ENCODE peak calls at places on chromosomes 7 and 10, in four cellular contexts. One of them, this sample, is unnamed.

GRCh38 chr10:93542358-93542791 is 24.1 kb upstream of the FFAR4 start:
- DNase-seq in heart left ventricle: peak
- DNase-seq in left lung: no peak
- DNase-seq in GM13977: no peak
- DNase-seq in this sample: no peak

GRCh38 chr10:19719320-19719719 is 96.9 kb upstream of the PLXDC2 start:
- DNase-seq in GM13977: no peak
- DNase-seq in heart left ventricle: no peak
- DNase-seq in left lung: no peak
- DNase-seq in this sample: no peak

GRCh38 chr7:77439572-77439971 is 23.4 kb upstream of the GSAP start:
- DNase-seq in heart left ventricle: peak
- DNase-seq in GM13977: no peak
- DNase-seq in left lung: peak
- DNase-seq in this sample: no peak

GRCh38 chr10:26627320-26627719 is 70.2 kb upstream of the PDSS1 start:
- DNase-seq in heart left ventricle: no peak
- DNase-seq in left lung: no peak
- DNase-seq in GM13977: no peak
- DNase-seq in this sample: no peak

GRCh38 chr10:96585726-96586418 is 940 bp downstream of the TM9SF3 start:
- DNase-seq in GM13977: no peak
- DNase-seq in heart left ventricle: no peak
- DNase-seq in left lung: no peak
- DNase-seq in this sample: no peak

GRCh38 chr7:136405931-136406777 is 429.0 kb upstream of the MTPN start:
- DNase-seq in left lung: no peak
- DNase-seq in heart left ventricle: no peak
- DNase-seq in GM13977: peak
- DNase-seq in this sample: no peak

GRCh38 chr7:128271471-128272454 is 30.7 kb downstream of the LEP start:
- DNase-seq in heart left ventricle: no peak
- DNase-seq in GM13977: no peak
- DNase-seq in left lung: no peak
- DNase-seq in this sample: no peak

GRCh38 chr10:104260775-104261115 is 6.1 kb downstream of the GSTO1 start:
- DNase-seq in GM13977: no peak
- DNase-seq in left lung: no peak
- DNase-seq in heart left ventricle: no peak
- DNase-seq in this sample: no peak

GRCh38 chr10:7908541-7909210 is 90.4 kb downstream of the TAF3 start:
- DNase-seq in GM13977: no peak
- DNase-seq in left lung: no peak
- DNase-seq in heart left ventricle: no peak
- DNase-seq in this sample: no peak

GRCh38 chr7:104643587-104644217 is 315.3 kb downstream of the LHFPL3 start:
- DNase-seq in heart left ventricle: no peak
- DNase-seq in left lung: no peak
- DNase-seq in GM13977: peak
- DNase-seq in this sample: no peak

GRCh38 chr7:134690614-134691504 is 44.2 kb downstream of the BPGM start:
- DNase-seq in left lung: no peak
- DNase-seq in GM13977: no peak
- DNase-seq in heart left ventricle: no peak
- DNase-seq in this sample: no peak

GRCh38 chr10:78852856-78853255 is 215.9 kb upstream of the ZMIZ1 start:
- DNase-seq in heart left ventricle: no peak
- DNase-seq in left lung: no peak
- DNase-seq in GM13977: no peak
- DNase-seq in this sample: no peak

GRCh38 chr7:91632948-91633519 is 247.5 kb downstream of the MTERF1 start:
- DNase-seq in heart left ventricle: no peak
- DNase-seq in GM13977: no peak
- DNase-seq in left lung: no peak
- DNase-seq in this sample: no peak

GRCh38 chr7:44073664-44074348 is 8.4 kb upstream of the PGAM2 start:
- DNase-seq in heart left ventricle: peak
- DNase-seq in left lung: peak
- DNase-seq in GM13977: peak
- DNase-seq in this sample: no peak

GRCh38 chr7:44981035-44981706 is 2.4 kb upstream of the MYO1G start:
- DNase-seq in GM13977: no peak
- DNase-seq in left lung: no peak
- DNase-seq in heart left ventricle: no peak
- DNase-seq in this sample: no peak

GRCh38 chr7:152544481-152544927 is 108.7 kb upstream of the KMT2C start:
- DNase-seq in left lung: no peak
- DNase-seq in GM13977: no peak
- DNase-seq in heart left ventricle: no peak
- DNase-seq in this sample: no peak

GRCh38 chr7:141551773-141552162 is 558 bp downstream of the AGK start:
- DNase-seq in heart left ventricle: no peak
- DNase-seq in GM13977: peak
- DNase-seq in left lung: no peak
- DNase-seq in this sample: no peak

GRCh38 chr7:151885202-151885580 is 8.3 kb upstream of the PRKAG2 start:
- DNase-seq in left lung: no peak
- DNase-seq in heart left ventricle: no peak
- DNase-seq in GM13977: no peak
- DNase-seq in this sample: no peak

GRCh38 chr7:91330378-91331295 is 66.4 kb downstream of the FZD1 start:
- DNase-seq in heart left ventricle: no peak
- DNase-seq in left lung: no peak
- DNase-seq in GM13977: no peak
- DNase-seq in this sample: no peak

GRCh38 chr10:27240212-27240890 is at the start of gene ACBD5:
- DNase-seq in GM13977: peak
- DNase-seq in heart left ventricle: peak
- DNase-seq in left lung: peak
- DNase-seq in this sample: peak

GRCh38 chr7:40937879-40938278 is 765.0 kb downstream of the INHBA start:
- DNase-seq in heart left ventricle: no peak
- DNase-seq in left lung: no peak
- DNase-seq in GM13977: no peak
- DNase-seq in this sample: no peak

GRCh38 chr10:1216576-1217236 is 160.5 kb downstream of the WDR37 start:
- DNase-seq in heart left ventricle: no peak
- DNase-seq in left lung: no peak
- DNase-seq in GM13977: no peak
- DNase-seq in this sample: no peak

GRCh38 chr10:7409732-7410168 is 1.1 kb downstream of the SFMBT2 start:
- DNase-seq in GM13977: peak
- DNase-seq in left lung: no peak
- DNase-seq in heart left ventricle: no peak
- DNase-seq in this sample: no peak

GRCh38 chr7:150964593-150965111 is 13.5 kb downstream of the KCNH2 start:
- DNase-seq in GM13977: no peak
- DNase-seq in heart left ventricle: peak
- DNase-seq in left lung: no peak
- DNase-seq in this sample: no peak

GRCh38 chr10:77355844-77356243 is 281.8 kb downstream of the KCNMA1 start:
- DNase-seq in left lung: no peak
- DNase-seq in GM13977: no peak
- DNase-seq in heart left ventricle: no peak
- DNase-seq in this sample: no peak

GRCh38 chr10:132396495-132397035 is 435 bp upstream of the PWWP2B start:
- DNase-seq in GM13977: peak
- DNase-seq in heart left ventricle: peak
- DNase-seq in left lung: no peak
- DNase-seq in this sample: peak

DNA sequence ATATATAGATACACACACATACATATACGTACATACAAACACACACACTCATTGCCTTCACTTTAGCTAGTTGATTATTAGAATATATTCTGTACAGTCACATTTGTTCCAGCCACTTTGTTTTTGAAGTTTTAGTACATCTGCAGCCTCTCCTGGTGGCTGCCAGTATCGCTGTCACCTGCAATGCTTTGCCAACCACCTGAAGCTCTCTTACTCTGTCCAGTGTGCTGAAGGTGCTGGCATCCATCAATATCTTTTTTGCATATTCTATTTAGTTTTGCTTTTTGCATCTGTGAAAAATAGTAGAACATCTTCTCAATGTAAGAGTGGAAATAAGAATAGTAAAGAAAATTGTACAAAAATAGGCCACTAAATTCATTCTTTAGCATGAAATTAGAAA is 388.6 kb downstream of the EXOC4 start:
- DNase-seq in GM13977: no peak
- DNase-seq in left lung: no peak
- DNase-seq in heart left ventricle: no peak
- DNase-seq in this sample: no peak
- TF ChIP-seq CTCF in GM13977: no peak
- TF ChIP-seq CTCF in left lung: no peak
- TF ChIP-seq CTCF in heart left ventricle: no peak
- TF ChIP-seq CTCF in this sample: no peak

GRCh38 chr10:14386202-14386593 is 55.5 kb upstream of the FRMD4A start:
- DNase-seq in left lung: no peak
- DNase-seq in heart left ventricle: no peak
- DNase-seq in GM13977: no peak
- DNase-seq in this sample: no peak

GRCh38 chr10:14384915-14385314 is 54.2 kb upstream of the FRMD4A start:
- DNase-seq in left lung: no peak
- DNase-seq in heart left ventricle: no peak
- DNase-seq in GM13977: no peak
- DNase-seq in this sample: no peak

GRCh38 chr10:14384096-14384730 is 53.5 kb upstream of the FRMD4A start:
- DNase-seq in left lung: no peak
- DNase-seq in GM13977: no peak
- DNase-seq in heart left ventricle: no peak
- DNase-seq in this sample: no peak

GRCh38 chr10:14383266-14383665 is 52.5 kb upstream of the FRMD4A start:
- DNase-seq in heart left ventricle: no peak
- DNase-seq in left lung: no peak
- DNase-seq in GM13977: no peak
- DNase-seq in this sample: no peak

DNA sequence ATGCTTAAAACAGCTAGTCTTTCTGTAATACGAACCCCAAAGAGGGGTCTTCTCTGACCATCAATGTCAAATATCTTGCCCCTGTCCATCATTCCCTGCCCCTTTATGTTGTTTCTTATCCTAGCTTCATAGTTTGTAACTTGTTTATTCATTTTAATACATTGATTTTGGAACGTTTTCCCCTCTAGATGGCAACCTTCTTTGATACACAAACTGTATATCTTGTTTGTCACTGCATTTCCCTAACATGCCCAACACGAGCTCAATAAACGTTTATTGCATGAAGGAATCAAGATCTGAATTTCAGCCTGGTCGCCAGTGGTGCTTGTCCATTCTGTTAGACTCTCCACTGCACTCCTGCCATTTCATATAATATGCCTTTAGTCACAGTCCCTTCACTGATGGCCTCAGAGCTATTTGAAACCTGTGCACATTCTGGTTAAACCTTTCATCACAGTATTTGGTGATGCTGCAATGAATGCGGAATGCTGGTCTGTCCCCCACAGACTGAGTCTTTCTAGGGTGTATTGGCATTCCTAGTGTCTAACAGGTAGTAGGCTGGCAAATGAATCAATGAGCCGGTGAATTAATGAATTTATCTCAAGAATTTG is 55.0 kb upstream of the FRMD4A start:
- DNase-seq in GM13977: no peak
- DNase-seq in heart left ventricle: no peak
- DNase-seq in left lung: no peak
- DNase-seq in this sample: no peak
- TF ChIP-seq CTCF in GM13977: no peak
- TF ChIP-seq CTCF in heart left ventricle: no peak
- TF ChIP-seq CTCF in left lung: no peak
- TF ChIP-seq CTCF in this sample: no peak

DNA sequence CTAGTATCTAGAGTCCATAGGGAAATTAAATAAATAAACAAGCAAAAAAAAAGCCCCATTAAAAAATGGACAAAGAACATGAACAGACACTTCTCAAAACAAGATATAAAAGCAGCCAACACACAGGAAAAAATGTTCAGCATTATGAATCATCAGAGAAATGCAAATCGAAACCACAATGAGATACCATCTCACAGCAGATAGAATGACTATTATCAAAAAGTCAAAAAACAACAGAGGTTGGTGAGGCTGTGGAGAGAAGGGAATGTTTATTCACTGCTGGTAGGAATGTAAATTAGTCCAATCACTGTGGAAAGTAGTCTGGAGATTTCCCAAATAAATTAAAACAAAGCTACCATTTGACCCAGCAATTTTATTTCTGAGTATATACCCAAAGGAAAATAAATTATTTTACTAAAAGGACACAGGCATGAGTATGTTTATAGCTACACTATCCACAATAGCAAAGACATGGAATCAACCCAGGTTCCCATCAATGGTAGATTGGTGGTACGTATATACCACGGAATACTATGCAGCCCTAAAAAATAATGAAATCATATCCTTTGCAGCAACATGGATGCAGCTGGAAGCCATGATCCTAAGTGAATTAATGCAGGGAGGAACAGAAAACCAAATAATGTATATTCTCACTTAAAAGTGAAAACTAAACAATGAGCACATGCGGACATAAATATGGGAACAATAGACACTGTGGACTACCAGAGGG is 366.5 kb upstream of the SEMA3C start:
- DNase-seq in heart left ventricle: no peak
- DNase-seq in GM13977: no peak
- DNase-seq in left lung: no peak
- DNase-seq in this sample: no peak
- TF ChIP-seq CTCF in heart left ventricle: no peak
- TF ChIP-seq CTCF in GM13977: no peak
- TF ChIP-seq CTCF in left lung: no peak
- TF ChIP-seq CTCF in this sample: no peak

GRCh38 chr10:102608487-102608886 is 35.8 kb upstream of the TRIM8 start:
- DNase-seq in left lung: no peak
- DNase-seq in heart left ventricle: no peak
- DNase-seq in GM13977: peak
- DNase-seq in this sample: no peak
- TF ChIP-seq CTCF in left lung: no peak
- TF ChIP-seq CTCF in heart left ventricle: no peak
- TF ChIP-seq CTCF in GM13977: peak
- TF ChIP-seq CTCF in this sample: no peak

GRCh38 chr10:3511483-3511882 is 273.5 kb downstream of the KLF6 start:
- DNase-seq in left lung: no peak
- DNase-seq in GM13977: no peak
- DNase-seq in heart left ventricle: no peak
- DNase-seq in this sample: no peak

GRCh38 chr10:3509355-3509754 is 275.7 kb downstream of the KLF6 start:
- DNase-seq in left lung: no peak
- DNase-seq in GM13977: no peak
- DNase-seq in heart left ventricle: no peak
- DNase-seq in this sample: no peak

GRCh38 chr10:3514691-3515090 is 270.3 kb downstream of the KLF6 start:
- DNase-seq in heart left ventricle: no peak
- DNase-seq in left lung: no peak
- DNase-seq in GM13977: no peak
- DNase-seq in this sample: no peak

GRCh38 chr10:3510741-3511140 is 274.3 kb downstream of the KLF6 start:
- DNase-seq in heart left ventricle: no peak
- DNase-seq in left lung: no peak
- DNase-seq in GM13977: no peak
- DNase-seq in this sample: no peak

GRCh38 chr10:3512263-3512662 is 272.7 kb downstream of the KLF6 start:
- DNase-seq in heart left ventricle: no peak
- DNase-seq in GM13977: no peak
- DNase-seq in left lung: no peak
- DNase-seq in this sample: no peak
- TF ChIP-seq CTCF in heart left ventricle: no peak
- TF ChIP-seq CTCF in GM13977: peak
- TF ChIP-seq CTCF in left lung: no peak
- TF ChIP-seq CTCF in this sample: no peak

This sample was measured in CD4-positive, alpha-beta T cell.